ENCODE peak calls at places on chromosomes 2 and 18, in four cellular contexts. D is IMR-90, F is K562, P is GM12878. S is an unnamed sample.

GRCh38 chr18:12052866-12053265 is 40.8 kb upstream of the ANKRD62 start:
- DNase-seq in P (no peak), D (no peak), F (no peak), S (no peak)

GRCh38 chr18:76544511-76545350 is 49.7 kb upstream of the ZNF516 start:
- DNase-seq in F (no peak), P (no peak), D (no peak), S (no peak)

GRCh38 chr2:28951910-28952805 is 28.9 kb upstream of the TOGARAM2 start:
- DNase-seq in F (no peak), P (no peak), D (peak), S (no peak)

GRCh38 chr2:223970343-223971128 is 13.3 kb downstream of the MRPL44 start:
- DNase-seq in P (no peak), F (no peak), D (peak), S (peak)

GRCh38 chr2:55119711-55120487 is 69.6 kb upstream of the RTN4 start:
- DNase-seq in F (no peak), D (no peak), P (no peak), S (no peak)

GRCh38 chr18:27378396-27379094 is 193.4 kb upstream of the CHST9 start:
- DNase-seq in F (no peak), D (no peak), P (no peak), S (peak)

GRCh38 chr2:200259577-200259957 is 46.9 kb upstream of the SPATS2L start:
- DNase-seq in F (no peak), P (no peak), D (no peak), S (no peak)

GRCh38 chr2:100859902-100860301 is 40.0 kb downstream of the NPAS2 start:
- DNase-seq in D (no peak), F (no peak), P (no peak), S (no peak)

GRCh38 chr2:109695290-109695689 is 81.1 kb downstream of the SOWAHC start:
- DNase-seq in D (no peak), F (no peak), P (no peak), S (no peak)

GRCh38 chr2:158998486-158999248 is 30.2 kb downstream of the TANC1 start:
- DNase-seq in D (peak), P (no peak), F (no peak), S (peak)

GRCh38 chr18:56083889-56084288 is 495.9 kb upstream of the TCF4 start:
- DNase-seq in F (no peak), D (peak), P (no peak), S (no peak)

GRCh38 chr2:186588940-186589732 is 720 bp upstream of the ITGAV start:
- DNase-seq in P (no peak), D (no peak), F (no peak), S (peak)

GRCh38 chr18:48866028-48866733 is 84.6 kb downstream of the SMAD7 start:
- DNase-seq in P (no peak), D (peak), F (no peak), S (peak)

GRCh38 chr2:72828840-72829507 is 3.1 kb upstream of the EXOC6B start:
- DNase-seq in P (no peak), F (no peak), D (peak), S (no peak)

GRCh38 chr2:85577386-85578242 is at the start of gene VAMP8:
- DNase-seq in D (no peak), P (no peak), F (peak), S (peak)

GRCh38 chr18:76554788-76555187 is 59.7 kb upstream of the ZNF516 start:
- DNase-seq in D (no peak), P (no peak), F (no peak), S (no peak)

GRCh38 chr2:179536185-179536584 is 271.6 kb upstream of the SESTD1 start:
- DNase-seq in P (no peak), F (no peak), D (peak), S (no peak)

GRCh38 chr2:10717630-10718029 is 3.8 kb upstream of the ATP6V1C2 start:
- DNase-seq in F (no peak), D (peak), P (no peak), S (peak)

GRCh38 chr2:237474511-237474911 is 12.5 kb upstream of the MLPH start:
- DNase-seq in P (no peak), D (no peak), F (no peak), S (no peak)

GRCh38 chr2:144479138-144479537 is 40.8 kb downstream of the ZEB2 start:
- DNase-seq in F (no peak), D (peak), P (no peak), S (no peak)

GRCh38 chr18:48802543-48803428 is 148.0 kb downstream of the SMAD7 start:
- DNase-seq in F (no peak), P (no peak), D (no peak), S (no peak)

GRCh38 chr18:36316246-36316645 is 18.7 kb downstream of the FHOD3 start:
- DNase-seq in F (no peak), D (no peak), P (no peak), S (no peak)

GRCh38 chr2:40346535-40347354 is 105.1 kb downstream of the SLC8A1 start:
- DNase-seq in D (peak), P (peak), F (no peak), S (peak)

GRCh38 chr2:65070172-65070830 is 14.1 kb downstream of the CEP68 start:
- DNase-seq in P (no peak), D (peak), F (no peak), S (peak)

GRCh38 chr2:714005-714741 is 37.0 kb upstream of the TMEM18 start:
- DNase-seq in D (peak), P (peak), F (no peak), S (peak)

GRCh38 chr2:715038-715437 is 37.8 kb upstream of the TMEM18 start:
- DNase-seq in F (no peak), D (no peak), P (no peak), S (no peak)

GRCh38 chr2:719191-719590 is 42.0 kb upstream of the TMEM18 start:
- DNase-seq in D (no peak), P (no peak), F (no peak), S (no peak)

GRCh38 chr2:719734-720133 is 42.5 kb upstream of the TMEM18 start:
- DNase-seq in F (no peak), D (no peak), P (no peak), S (no peak)

DNA sequence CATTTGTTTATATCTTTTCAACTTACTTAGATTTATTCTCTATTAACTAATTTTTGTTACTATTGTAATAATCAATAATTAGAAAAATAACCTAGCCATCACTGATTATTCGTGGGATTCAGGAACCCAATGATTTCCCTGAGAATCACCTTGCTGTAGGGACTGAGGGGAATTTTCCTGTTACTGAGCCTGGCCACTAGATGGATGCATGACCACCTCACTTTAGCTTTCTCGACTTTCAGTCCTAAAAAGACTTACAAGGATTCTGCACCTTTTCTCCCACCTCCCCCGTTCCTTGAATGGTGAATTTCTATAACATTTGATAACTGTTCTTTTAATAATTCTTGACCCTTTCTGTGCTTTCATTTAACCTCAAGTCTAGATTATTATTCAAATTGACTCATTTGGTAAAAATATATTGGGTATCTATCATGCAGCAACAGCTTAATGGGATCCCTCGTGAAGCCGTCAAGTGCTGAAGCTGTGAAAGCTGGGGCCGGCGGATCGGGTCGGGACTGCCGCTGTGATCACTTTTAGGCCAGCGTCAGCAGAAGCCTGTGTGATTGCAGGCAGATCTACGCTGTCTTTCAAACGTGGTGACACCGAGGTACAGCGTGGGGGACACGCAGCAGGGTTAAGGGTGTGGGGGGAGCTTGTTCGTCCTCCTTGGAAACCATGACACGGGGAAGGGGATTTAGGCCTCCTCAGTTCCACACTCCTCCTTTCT is 38.8 kb upstream of the TMEM18 start:
- DNase-seq in F (peak), D (peak), P (no peak), S (no peak)
- H2AFZ ChIP-seq in F (no peak), D (peak), P (no peak), S (no peak)

GRCh38 chr2:63662028-63662804 is 73.5 kb downstream of the MDH1 start:
- DNase-seq in P (no peak), F (no peak), D (no peak), S (no peak)
- H3K4me2 ChIP-seq in P (no peak), F (no peak), D (no peak), S (no peak)

GRCh38 chr2:42725657-42726056 is 38.3 kb downstream of the OXER1 start:
- DNase-seq in P (no peak), D (no peak), F (no peak), S (no peak)
- TF ChIP-seq FOS in P (no peak), D (no peak), F (no peak), S (no peak)

DNA sequence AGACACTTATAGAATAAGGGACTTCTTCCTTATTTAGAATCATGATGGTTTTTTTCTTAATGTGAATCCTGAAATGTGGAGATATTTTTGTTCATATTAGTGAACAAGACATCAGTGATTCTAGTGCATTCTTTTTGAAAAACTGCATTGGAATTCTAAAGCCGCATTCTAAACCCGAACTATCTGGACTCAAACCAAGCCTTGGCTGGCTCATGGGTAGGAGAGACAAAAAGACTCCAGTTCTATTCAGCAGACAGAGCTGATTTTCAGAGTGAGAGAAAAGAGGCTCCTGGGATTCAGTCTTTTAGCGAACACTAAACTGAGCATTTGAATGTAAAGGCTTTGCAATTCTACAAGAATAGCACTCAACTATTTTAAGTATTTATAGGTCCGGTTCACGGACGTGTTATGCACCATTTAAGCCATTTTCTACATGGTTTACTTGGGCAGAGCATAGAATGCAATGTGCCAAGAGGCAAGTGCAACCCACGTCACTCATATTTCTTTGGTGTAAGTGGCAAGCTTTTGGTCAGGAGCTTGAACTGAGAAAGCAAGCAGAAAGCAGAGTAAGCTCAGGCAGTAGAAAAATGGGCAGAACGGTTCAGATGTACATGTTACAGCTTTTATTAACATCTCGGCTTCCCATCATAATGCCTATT is 227.3 kb upstream of the RAB12 start:
- DNase-seq in P (no peak), F (no peak), D (peak), S (no peak)
- H2AFZ ChIP-seq in P (no peak), F (no peak), D (no peak), S (no peak)

DNA sequence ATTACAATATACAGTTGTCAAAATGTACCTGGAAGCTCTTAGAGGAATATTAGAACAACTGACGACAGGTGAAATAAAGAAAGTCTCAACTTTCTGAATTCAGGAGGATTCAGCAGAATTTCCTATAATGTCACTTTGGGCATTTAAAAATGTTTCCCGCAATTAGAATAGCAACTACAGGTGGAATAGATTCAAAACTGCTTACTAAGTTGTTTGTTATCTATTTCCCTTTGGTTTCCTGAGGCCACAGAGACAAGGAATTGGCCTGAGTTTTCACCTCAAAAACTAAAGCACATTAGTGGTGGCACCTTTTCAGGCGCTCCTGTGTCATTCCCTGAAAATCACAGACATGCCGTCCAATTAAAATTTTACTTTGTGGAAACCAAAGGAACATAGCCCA is 729.2 kb upstream of the FANCL start:
- DNase-seq in P (no peak), F (no peak), D (no peak), S (no peak)
- H3K4me2 ChIP-seq in P (no peak), F (no peak), D (no peak), S (no peak)

DNA sequence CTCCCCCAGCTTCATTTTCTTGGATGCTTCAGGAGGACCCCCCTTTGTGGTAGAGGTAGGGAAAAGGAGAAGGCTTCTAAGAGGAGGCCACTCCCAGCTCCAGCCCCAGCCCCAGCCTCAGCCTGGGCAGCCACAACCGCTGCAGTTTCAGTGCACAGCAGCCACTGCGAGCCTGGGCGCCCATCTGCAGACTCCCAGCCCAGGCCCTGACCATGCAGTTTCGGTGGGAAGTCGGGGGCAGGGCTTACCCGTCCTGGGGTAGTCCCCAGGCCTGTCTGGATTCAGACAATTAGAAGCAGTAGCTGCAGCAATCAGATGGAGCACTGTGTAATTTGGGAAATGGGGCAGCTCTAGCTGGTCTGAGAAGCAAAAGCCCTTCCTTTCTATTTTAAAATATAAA is 28.6 kb downstream of the ITM2C start:
- DNase-seq in P (no peak), D (no peak), F (no peak), S (no peak)
- TF ChIP-seq FOS in P (no peak), D (no peak), F (no peak), S (no peak)

DNA sequence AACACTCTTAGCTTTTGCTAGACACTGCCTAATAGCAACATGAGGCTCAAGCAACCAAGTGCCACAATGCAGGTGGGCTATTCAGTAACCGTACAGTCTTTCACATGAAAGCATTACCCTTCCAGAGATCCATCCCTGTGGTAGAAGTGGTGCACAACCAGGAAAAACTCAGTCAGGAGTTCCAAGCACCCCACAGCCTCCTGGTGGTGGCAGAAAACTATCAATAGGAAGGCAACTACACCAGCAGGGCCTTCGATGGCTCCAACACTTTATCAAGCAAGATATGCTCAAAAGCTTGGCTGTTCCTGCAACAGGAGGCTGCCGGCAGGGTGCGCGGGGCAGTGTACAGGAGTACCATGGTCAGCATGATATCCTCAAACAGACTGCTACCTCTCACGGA is 176.1 kb upstream of the DLGAP1 start:
- DNase-seq in F (no peak), D (no peak), P (no peak), S (no peak)
- H2AFZ ChIP-seq in F (no peak), D (no peak), P (no peak), S (no peak)

GRCh38 chr2:1726558-1726957 is 17.8 kb downstream of the PXDN start:
- DNase-seq in P (no peak), F (no peak), D (no peak), S (no peak)

GRCh38 chr2:1722692-1723091 is 21.6 kb downstream of the PXDN start:
- DNase-seq in F (no peak), P (no peak), D (no peak), S (no peak)

GRCh38 chr2:1723397-1724042 is 20.8 kb downstream of the PXDN start:
- DNase-seq in P (no peak), F (no peak), D (no peak), S (peak)

GRCh38 chr2:1718339-1719220 is 25.7 kb downstream of the PXDN start:
- DNase-seq in D (no peak), P (no peak), F (no peak), S (no peak)

DNA sequence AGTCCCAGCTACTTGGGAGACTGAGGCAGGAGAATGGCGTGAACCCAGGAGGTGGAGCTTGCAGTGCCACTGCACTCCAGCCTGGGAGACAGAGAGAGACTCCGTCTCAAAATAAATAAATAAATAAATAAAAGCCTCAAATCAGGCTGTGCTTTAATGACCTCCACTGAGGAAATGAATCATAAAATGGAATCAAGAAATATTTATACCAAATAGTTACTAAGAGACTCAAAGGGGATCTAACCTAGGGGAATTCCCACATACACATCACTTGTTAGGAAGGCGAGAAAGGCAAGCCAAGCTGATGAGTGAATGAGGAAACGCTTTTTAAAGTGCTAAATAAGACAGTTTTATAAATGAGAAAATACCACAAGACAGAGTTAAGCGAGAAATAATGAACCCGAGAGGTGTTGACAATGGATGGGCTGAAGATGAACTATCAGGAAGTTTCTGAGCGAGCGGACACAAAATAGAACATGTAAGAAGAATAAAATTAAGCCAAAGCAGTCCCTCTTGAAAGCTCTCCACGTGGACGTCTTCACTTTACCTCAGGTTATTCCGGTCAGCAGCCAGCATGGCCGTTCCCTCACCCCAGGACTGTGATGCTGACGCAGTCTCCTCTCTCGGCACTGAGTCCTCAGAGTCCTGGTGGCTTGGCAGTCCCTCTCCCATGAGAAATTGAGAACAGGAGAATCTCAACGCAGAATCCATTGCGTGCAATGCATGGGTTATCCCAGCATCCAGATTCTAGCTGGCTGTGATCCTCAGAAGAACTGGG is 22.4 kb downstream of the PXDN start:
- DNase-seq in D (peak), F (no peak), P (no peak), S (peak)
- H3K4me2 ChIP-seq in D (peak), F (no peak), P (no peak), S (peak)

GRCh38 chr2:155062250-155062985 is 363.9 kb downstream of the KCNJ3 start:
- DNase-seq in P (no peak), D (no peak), F (no peak), S (no peak)
- TF ChIP-seq FOS in P (no peak), D (no peak), F (no peak), S (no peak)

S was measured in endothelial cell of umbilical vein.